ENCODE peak calls at places on chromosomes 12 and 14, in four cellular contexts. P is colonic mucosa, X is astrocyte, V is mesendoderm. Z is an unnamed sample.

GRCh38 chr14:94816113-94816512 is 46.2 kb upstream of the GSC start:
- DNase-seq in P (no peak), V (peak), X (no peak), Z (peak)

GRCh38 chr12:8697476-8698131 is at the start of gene RIMKLB:
- DNase-seq in V (peak), P (peak), X (peak), Z (peak)

GRCh38 chr12:92439397-92439779 is 263.4 kb upstream of the PLEKHG7 start:
- DNase-seq in V (no peak), P (no peak), X (peak), Z (peak)

GRCh38 chr12:44525806-44526654 is 350.1 kb downstream of the NELL2 start:
- DNase-seq in P (no peak), X (no peak), V (peak), Z (no peak)

GRCh38 chr12:42141981-42142606 is 2.6 kb downstream of the GXYLT1 start:
- DNase-seq in P (no peak), V (no peak), X (no peak), Z (no peak)

GRCh38 chr14:58669556-58670200 is 31.9 kb downstream of the DACT1 start:
- DNase-seq in P (no peak), V (peak), X (no peak), Z (no peak)

GRCh38 chr14:21694425-21694824 is 20.8 kb upstream of the OR4E1 start:
- DNase-seq in P (no peak), X (no peak), V (no peak), Z (no peak)

GRCh38 chr12:22731231-22731630 is 106.3 kb downstream of the ETNK1 start:
- DNase-seq in X (peak), P (no peak), V (no peak), Z (no peak)

DNA sequence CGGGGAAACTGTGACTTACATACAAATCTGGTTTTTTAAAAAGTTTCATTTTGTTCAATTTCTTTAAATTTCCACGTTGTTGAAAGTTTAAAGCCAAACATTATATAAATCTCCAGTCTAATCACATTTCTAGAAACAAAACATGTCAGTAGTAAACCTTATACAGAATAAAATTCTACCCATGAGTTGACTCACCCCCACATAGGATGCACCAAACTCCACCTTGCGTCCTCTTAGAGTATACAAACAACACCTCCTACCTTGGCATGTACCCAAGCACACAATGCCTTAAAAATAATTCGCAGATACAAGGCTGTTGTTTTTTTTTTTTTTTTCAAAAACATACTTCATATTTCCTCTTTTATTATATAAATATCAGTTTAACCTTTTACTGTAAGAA is 3.4 kb downstream of the FBXL14 start:
- DNase-seq in V (peak), P (peak), X (no peak), Z (peak)
- H3K9ac ChIP-seq in V (no peak), P (no peak), X (peak), Z (peak)

DNA sequence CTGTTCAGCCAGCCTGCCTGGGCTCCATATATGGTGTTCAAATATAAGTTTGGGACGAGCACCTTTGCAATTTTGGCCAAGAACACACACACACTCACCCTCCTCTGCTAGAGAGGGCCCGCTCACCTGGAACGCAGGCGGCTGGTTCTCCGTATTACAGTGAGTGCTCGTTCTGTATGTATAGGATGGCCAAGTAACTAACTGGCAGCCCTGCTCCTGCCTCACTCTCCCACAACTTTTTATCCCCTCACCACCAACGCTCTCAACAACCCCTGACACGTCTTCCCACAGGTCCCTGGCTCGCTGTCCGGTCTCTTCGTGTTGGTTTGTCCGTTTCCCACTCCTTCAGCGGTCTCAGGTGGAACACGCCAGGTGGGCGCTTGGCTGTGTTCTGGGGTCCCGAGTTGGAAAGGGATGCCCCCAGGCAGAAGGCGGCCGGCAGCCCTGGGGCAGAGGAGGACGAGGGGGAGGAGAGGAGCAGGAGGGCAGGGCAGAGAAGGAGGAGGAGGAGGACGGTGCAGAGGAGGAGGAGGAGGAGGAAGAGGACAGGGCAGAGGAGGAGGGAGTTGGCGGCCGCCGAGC is 398 bp upstream of the MSRB3 start:
- DNase-seq in P (peak), X (no peak), V (peak), Z (peak)
- H3K9ac ChIP-seq in P (peak), X (peak), V (peak), Z (peak)

GRCh38 chr14:53217283-53217994 is 64.3 kb upstream of the DDHD1 start:
- DNase-seq in V (peak), P (peak), X (peak), Z (peak)
- H3K9ac ChIP-seq in V (peak), P (peak), X (peak), Z (peak)

GRCh38 chr14:60980811-60981625 is at the start of the genes SLC38A6 and TRMT5:
- DNase-seq in X (peak), V (peak), P (peak), Z (peak)

GRCh38 chr14:60981626-60982455 is 796 bp downstream of the SLC38A6 start:
- DNase-seq in P (no peak), V (peak), X (peak), Z (peak)

GRCh38 chr14:60986500-60986899 is 5.5 kb downstream of the SLC38A6 start:
- DNase-seq in X (no peak), P (no peak), V (no peak), Z (no peak)

GRCh38 chr14:60984225-60984624 is 3.2 kb downstream of the SLC38A6 start:
- DNase-seq in V (no peak), P (no peak), X (no peak), Z (no peak)
- H3K9ac ChIP-seq in V (no peak), P (no peak), X (no peak), Z (no peak)

DNA sequence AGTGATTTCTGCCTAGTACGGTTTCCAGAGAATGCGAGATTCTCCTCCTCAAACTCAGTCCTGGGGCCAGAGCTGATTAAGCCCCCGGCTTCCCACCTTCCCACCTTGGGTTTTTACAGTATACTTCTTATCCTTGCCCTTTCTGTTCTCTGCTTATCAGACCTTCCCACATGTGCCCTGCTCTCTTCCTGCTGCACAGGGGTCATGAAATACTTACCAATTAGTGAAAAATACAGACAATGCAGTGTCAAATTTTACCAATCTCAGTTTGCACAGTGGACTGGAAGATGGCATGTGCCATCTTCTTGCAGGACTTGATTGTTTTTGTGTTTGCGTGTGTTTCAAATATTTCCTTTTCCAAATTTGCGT is 14.7 kb downstream of the SUSD6 start:
- DNase-seq in P (no peak), V (no peak), X (no peak), Z (no peak)
- H3K9ac ChIP-seq in P (no peak), V (no peak), X (no peak), Z (no peak)

GRCh38 chr12:116532986-116533342 is 26.2 kb upstream of the MAP1LC3B2 start:
- DNase-seq in V (no peak), P (no peak), X (no peak), Z (no peak)
- H3K9ac ChIP-seq in V (no peak), P (peak), X (peak), Z (no peak)